ENCODE peak calls at places on chromosomes 6 and 20, in six cellular contexts. J is ELR, V is choroid plexus epithelial cell, Y is fibroblast of pulmonary artery, T is AG08396, P is lower lobe of right lung. Z is an unnamed sample.

GRCh38 chr6:34934516-34934915 is 45.5 kb downstream of the ANKS1A start:
- DNase-seq in P (peak), T (no peak), J (no peak), V (peak), Y (peak), Z (peak)

GRCh38 chr6:109230444-109230843 is 135.1 kb downstream of the CEP57L1 start:
- DNase-seq in V (no peak), Y (no peak), T (no peak), J (no peak), P (no peak), Z (no peak)

GRCh38 chr20:48124181-48124782 is 339.0 kb upstream of the SULF2 start:
- DNase-seq in V (no peak), J (no peak), P (no peak), T (no peak), Y (no peak), Z (no peak)

GRCh38 chr20:19807901-19808300 is 49.8 kb downstream of the RIN2 start:
- DNase-seq in T (no peak), Y (no peak), P (no peak), V (no peak), J (no peak), Z (no peak)

GRCh38 chr6:56497270-56497669 is 145.4 kb downstream of the DST start:
- DNase-seq in J (no peak), V (no peak), Y (no peak), T (no peak), P (no peak), Z (no peak)

GRCh38 chr6:89506716-89507597 is 74.0 kb downstream of the ANKRD6 start:
- DNase-seq in V (no peak), P (no peak), Y (no peak), J (no peak), T (no peak), Z (no peak)

GRCh38 chr20:59177266-59178250 is 13.9 kb downstream of the ZNF831 start:
- DNase-seq in J (no peak), V (no peak), T (no peak), Y (no peak), P (no peak), Z (no peak)

GRCh38 chr6:148962854-148963515 is 216.2 kb downstream of the UST start:
- DNase-seq in Y (no peak), V (no peak), J (no peak), T (no peak), P (no peak), Z (no peak)

GRCh38 chr6:90219168-90219985 is 77.3 kb downstream of the BACH2 start:
- DNase-seq in V (peak), P (no peak), Y (peak), J (peak), T (peak), Z (no peak)

GRCh38 chr20:62795023-62795761 is 1.1 kb upstream of the MRGBP start:
- DNase-seq in Y (peak), T (peak), P (peak), V (peak), J (peak), Z (peak)

GRCh38 chr6:40328376-40328987 is 258.7 kb downstream of the LRFN2 start:
- DNase-seq in J (peak), V (no peak), Y (no peak), T (no peak), P (peak), Z (no peak)

GRCh38 chr20:53738945-53739798 is 145.5 kb upstream of the ZNF217 start:
- DNase-seq in Y (peak), P (no peak), V (peak), J (peak), T (no peak), Z (no peak)

GRCh38 chr20:49677777-49678758 is 35.6 kb downstream of the B4GALT5 start:
- DNase-seq in T (no peak), V (no peak), P (no peak), J (no peak), Y (no peak), Z (no peak)

GRCh38 chr6:692356-692851 is 535 bp downstream of the EXOC2 start:
- DNase-seq in V (peak), Y (peak), J (peak), P (peak), T (peak), Z (peak)

GRCh38 chr20:59360934-59361333 is 60.5 kb downstream of the EDN3 start:
- DNase-seq in T (no peak), V (no peak), Y (no peak), J (no peak), P (no peak), Z (no peak)

GRCh38 chr6:44624226-44624625 is 236.7 kb downstream of the CDC5L start:
- DNase-seq in Y (no peak), P (no peak), T (no peak), V (no peak), J (no peak), Z (no peak)

GRCh38 chr6:21348462-21349195 is 244.9 kb upstream of the SOX4 start:
- DNase-seq in P (peak), J (peak), V (peak), Y (peak), T (peak), Z (peak)

GRCh38 chr20:15643713-15644112 is 929.5 kb downstream of the KIF16B start:
- DNase-seq in V (peak), T (no peak), J (peak), Y (peak), P (no peak), Z (no peak)

GRCh38 chr6:142913511-142914047 is 31.4 kb downstream of the HIVEP2 start:
- DNase-seq in V (no peak), P (no peak), T (no peak), Y (no peak), J (no peak), Z (no peak)

GRCh38 chr6:7730003-7730402 is 4.1 kb downstream of the BMP6 start:
- DNase-seq in T (no peak), J (peak), V (no peak), Y (no peak), P (no peak), Z (no peak)

GRCh38 chr6:15880262-15880973 is 217.6 kb upstream of the DTNBP1 start:
- DNase-seq in V (no peak), T (no peak), Y (no peak), P (no peak), J (no peak), Z (no peak)

GRCh38 chr20:24612799-24613775 is 143.7 kb downstream of the SYNDIG1 start:
- DNase-seq in J (no peak), T (no peak), Y (peak), P (no peak), V (peak), Z (peak)

GRCh38 chr20:59055302-59055701 is 12.7 kb upstream of the PRELID3B start:
- DNase-seq in P (no peak), Y (peak), J (peak), V (peak), T (no peak), Z (peak)

GRCh38 chr6:97440590-97441176 is 157.7 kb upstream of the MMS22L start:
- DNase-seq in P (no peak), T (peak), Y (peak), V (peak), J (peak), Z (peak)

GRCh38 chr20:15627089-15627488 is 946.2 kb downstream of the KIF16B start:
- DNase-seq in P (no peak), V (no peak), T (no peak), J (no peak), Y (no peak), Z (no peak)

GRCh38 chr20:58512808-58513552 is 2.2 kb downstream of the APCDD1L start:
- DNase-seq in V (no peak), P (no peak), Y (no peak), T (no peak), J (no peak), Z (no peak)

GRCh38 chr6:107033136-107033535 is 5.1 kb downstream of the MTRES1 start:
- DNase-seq in P (no peak), V (no peak), T (peak), J (peak), Y (no peak), Z (no peak)

GRCh38 chr6:104404377-104404776 is 455.3 kb downstream of the HACE1 start:
- DNase-seq in P (no peak), V (no peak), J (no peak), Y (no peak), T (no peak), Z (no peak)

GRCh38 chr6:8084586-8084985 is 17.8 kb downstream of the EEF1E1 start:
- DNase-seq in T (no peak), V (peak), Y (peak), P (no peak), J (peak), Z (no peak)

GRCh38 chr6:19465240-19465639 is 371.9 kb upstream of the ID4 start:
- DNase-seq in Y (no peak), V (no peak), T (no peak), J (no peak), P (no peak), Z (no peak)

GRCh38 chr6:38212579-38212978 is 393.1 kb downstream of the ZFAND3 start:
- DNase-seq in P (no peak), J (no peak), Y (no peak), T (no peak), V (no peak), Z (no peak)

GRCh38 chr20:24998121-24998520 is 5.6 kb upstream of the APMAP start:
- DNase-seq in V (no peak), P (no peak), T (no peak), Y (no peak), J (no peak), Z (no peak)

GRCh38 chr6:26249959-26250805 is 114.8 kb upstream of the BTN3A2 start:
- DNase-seq in J (peak), V (peak), Y (peak), P (peak), T (no peak), Z (peak)

GRCh38 chr6:35190306-35190705 is 23.4 kb upstream of the SCUBE3 start:
- DNase-seq in J (no peak), V (no peak), Y (no peak), T (no peak), P (no peak), Z (no peak)

GRCh38 chr20:47196091-47197081 is 160.1 kb downstream of the ZMYND8 start:
- DNase-seq in P (peak), Y (peak), T (peak), J (peak), V (peak), Z (peak)

GRCh38 chr20:44396790-44397189 is 41.3 kb downstream of the HNF4A start:
- DNase-seq in J (no peak), T (no peak), V (no peak), Y (no peak), P (no peak), Z (no peak)